ENCODE peak calls at places on chromosomes 7 and 10, in ten cellular contexts. Q, T, D, Z, E, C, U, L, H and Y are unnamed samples.

GRCh38 chr7:116423499-116423898 is 76.0 kb upstream of the CAV2 start:
- DNase-seq in Q (no peak), T (no peak), D (no peak), Z (no peak), E (no peak), C (no peak), U (no peak), L (no peak), H (no peak), Y (no peak)

GRCh38 chr10:7525314-7526016 is 114.6 kb upstream of the SFMBT2 start:
- DNase-seq in Q (peak; percentile 37), T (peak; percentile 65), D (no peak), Z (peak; percentile 23), E (peak; percentile 56), C (no peak), U (peak; percentile 49), L (peak; percentile 40), H (peak; percentile 49), Y (peak; percentile 44)

GRCh38 chr7:22651534-22652243 is 75.3 kb upstream of the IL6 start:
- DNase-seq in Q (no peak), T (peak; percentile 93), D (no peak), Z (no peak), E (no peak), C (no peak), U (no peak), L (no peak), H (peak; percentile 99), Y (no peak)

GRCh38 chr10:126536656-126537055 is 133.8 kb downstream of the C10orf90 start:
- DNase-seq in Q (no peak), T (no peak), D (no peak), Z (no peak), E (no peak), C (no peak), U (no peak), L (no peak), H (no peak), Y (no peak)

GRCh38 chr7:46713868-46714596 is 793.0 kb upstream of the IGFBP3 start:
- DNase-seq in Q (no peak), T (peak; percentile 58), D (no peak), Z (no peak), E (no peak), C (no peak), U (no peak), L (no peak), H (peak; percentile 67), Y (no peak)

GRCh38 chr7:79034733-79035132 is 418.7 kb downstream of the MAGI2 start:
- DNase-seq in Q (no peak), T (no peak), D (no peak), Z (no peak), E (no peak), C (no peak), U (no peak), L (no peak), H (no peak), Y (no peak)

GRCh38 chr7:34841326-34841725 is 183.3 kb downstream of the NPSR1 start:
- DNase-seq in Q (no peak), T (no peak), D (no peak), Z (no peak), E (no peak), C (no peak), U (no peak), L (no peak), H (no peak), Y (no peak)

GRCh38 chr7:486216-486743 is 33.4 kb downstream of the PDGFA start:
- DNase-seq in Q (no peak), T (no peak), D (no peak), Z (no peak), E (no peak), C (no peak), U (no peak), L (no peak), H (no peak), Y (no peak)

GRCh38 chr10:13990918-13991317 is 339.8 kb downstream of the FRMD4A start:
- DNase-seq in Q (no peak), T (peak; percentile 89), D (no peak), Z (no peak), E (no peak), C (no peak), U (peak; percentile 49), L (no peak), H (peak; percentile 72), Y (no peak)

GRCh38 chr10:32905466-32905865 is 52.6 kb downstream of the ITGB1 start:
- DNase-seq in Q (no peak), T (peak; percentile 42), D (no peak), Z (no peak), E (no peak), C (no peak), U (no peak), L (no peak), H (no peak), Y (no peak)

GRCh38 chr7:18177129-18177814 is 149.6 kb upstream of the PRPS1L1 start:
- DNase-seq in Q (no peak), T (no peak), D (no peak), Z (no peak), E (no peak), C (no peak), U (no peak), L (no peak), H (no peak), Y (no peak)

GRCh38 chr10:119090968-119091367 is 10.4 kb upstream of the EIF3A start:
- DNase-seq in Q (peak; percentile 36), T (peak; percentile 71), D (no peak), Z (no peak), E (peak; percentile 50), C (no peak), U (no peak), L (peak; percentile 49), H (peak; percentile 78), Y (no peak)

GRCh38 chr7:138023618-138024333 is 21.9 kb upstream of the CREB3L2 start:
- DNase-seq in Q (no peak), T (no peak), D (no peak), Z (no peak), E (no peak), C (no peak), U (no peak), L (no peak), H (no peak), Y (peak; percentile 8)

GRCh38 chr7:97027427-97028234 is 3.0 kb upstream of the DLX5 start:
- DNase-seq in Q (peak; percentile 57), T (peak; percentile 87), D (no peak), Z (peak; percentile 50), E (peak; percentile 50), C (peak; percentile 69), U (peak; percentile 85), L (peak; percentile 50), H (peak; percentile 83), Y (no peak)

GRCh38 chr7:106010331-106010730 is 47.3 kb downstream of the CDHR3 start:
- DNase-seq in Q (no peak), T (no peak), D (no peak), Z (no peak), E (no peak), C (no peak), U (no peak), L (no peak), H (no peak), Y (no peak)

GRCh38 chr7:92717982-92718716 is 118.2 kb downstream of the CDK6 start:
- DNase-seq in Q (no peak), T (peak; percentile 74), D (peak; percentile 79), Z (peak; percentile 50), E (peak; percentile 4), C (peak; percentile 45), U (no peak), L (peak; percentile 14), H (peak; percentile 96), Y (no peak)

GRCh38 chr7:87853237-87853864 is 22.8 kb downstream of the SLC25A40 start:
- DNase-seq in Q (no peak), T (peak; percentile 50), D (no peak), Z (no peak), E (no peak), C (no peak), U (no peak), L (no peak), H (peak; percentile 72), Y (no peak)

GRCh38 chr7:129169705-129170319 is 18.6 kb upstream of the SMO start:
- DNase-seq in Q (no peak), T (no peak), D (no peak), Z (no peak), E (no peak), C (no peak), U (no peak), L (no peak), H (no peak), Y (no peak)

GRCh38 chr7:117839507-117839906 is 33.7 kb downstream of the CTTNBP2 start:
- DNase-seq in Q (no peak), T (no peak), D (no peak), Z (no peak), E (no peak), C (no peak), U (no peak), L (no peak), H (no peak), Y (no peak)

GRCh38 chr7:67589178-67589577 is 592.5 kb downstream of the TYW1 start:
- DNase-seq in Q (no peak), T (no peak), D (no peak), Z (no peak), E (no peak), C (no peak), U (no peak), L (no peak), H (no peak), Y (no peak)

GRCh38 chr10:79056736-79057391 is 11.9 kb upstream of the ZMIZ1 start:
- DNase-seq in Q (no peak), T (no peak), D (peak; percentile 52), Z (no peak), E (no peak), C (no peak), U (no peak), L (no peak), H (no peak), Y (no peak)

GRCh38 chr7:142094861-142095260 is 16.7 kb upstream of the MGAM2 start:
- DNase-seq in Q (no peak), T (no peak), D (no peak), Z (no peak), E (no peak), C (no peak), U (no peak), L (no peak), H (no peak), Y (no peak)

GRCh38 chr10:6383099-6383812 is 180.5 kb downstream of the PFKFB3 start:
- DNase-seq in Q (no peak), T (peak; percentile 73), D (no peak), Z (no peak), E (no peak), C (no peak), U (no peak), L (no peak), H (peak; percentile 79), Y (no peak)

GRCh38 chr7:44262031-44262430 is 61.3 kb downstream of the YKT6 start:
- DNase-seq in Q (no peak), T (no peak), D (no peak), Z (no peak), E (no peak), C (no peak), U (no peak), L (no peak), H (no peak), Y (no peak)

GRCh38 chr10:79051766-79052165 is 17.0 kb upstream of the ZMIZ1 start:
- DNase-seq in Q (no peak), T (no peak), D (peak; percentile 46), Z (no peak), E (no peak), C (no peak), U (no peak), L (no peak), H (no peak), Y (no peak)